ENCODE peak calls at places on chromosomes 16 and 17, in five cellular contexts. W is AG08395; F is CD8-positive, alpha-beta T cell; X is HFF-Myc; H is MM.1S. I is an unnamed sample.
A peak's percentile ranks its signal among the peaks of the same experiment; 100 is the strongest.

GRCh38 chr17:44281570-44281969 is 13.6 kb upstream of the SLC4A1 start:
- DNase-seq in W (no peak), F (no peak), X (no peak), H (no peak), I (no peak)

GRCh38 chr17:53472586-53472985 is 350.1 kb upstream of the KIF2B start:
- DNase-seq in W (no peak), F (no peak), X (no peak), H (no peak), I (no peak)

GRCh38 chr17:59651346-59651745 is 31.7 kb downstream of the CLTC start:
- DNase-seq in W (no peak), F (no peak), X (no peak), H (no peak), I (no peak)

GRCh38 chr17:2369551-2370210 is 31.2 kb downstream of the MNT start:
- DNase-seq in W (no peak), F (no peak), X (no peak), H (no peak), I (no peak)

GRCh38 chr17:61474934-61475333 is 22.7 kb downstream of the TBX4 start:
- DNase-seq in W (no peak), F (no peak), X (no peak), H (no peak), I (no peak)

GRCh38 chr16:23847938-23848337 is 12.2 kb downstream of the PRKCB start:
- DNase-seq in W (no peak), F (peak; percentile 13), X (no peak), H (no peak), I (peak; percentile 76)

GRCh38 chr16:65657051-65657450 is 535.2 kb upstream of the CDH11 start:
- DNase-seq in W (no peak), F (no peak), X (no peak), H (no peak), I (no peak)

GRCh38 chr17:76955191-76955590 is 87.0 kb downstream of the MGAT5B start:
- DNase-seq in W (no peak), F (no peak), X (no peak), H (no peak), I (no peak)

GRCh38 chr16:72939247-72939646 is 108.7 kb downstream of the ZFHX3 start:
- DNase-seq in W (peak; percentile 50), F (no peak), X (no peak), H (no peak), I (no peak)

GRCh38 chr17:81641825-81642489 is 5.0 kb downstream of the TSPAN10 start:
- DNase-seq in W (peak; percentile 92), F (no peak), X (no peak), H (no peak), I (no peak)

GRCh38 chr17:35433075-35433894 is 985 bp upstream of the SLFN12 start:
- DNase-seq in W (peak; percentile 95), F (no peak), X (peak; percentile 99), H (peak; percentile 93), I (no peak)

GRCh38 chr16:28255838-28256237 is 36.5 kb upstream of the SBK1 start:
- DNase-seq in W (no peak), F (no peak), X (no peak), H (no peak), I (no peak)

GRCh38 chr16:14193316-14193871 is 122.3 kb downstream of the MRTFB start:
- DNase-seq in W (no peak), F (no peak), X (no peak), H (peak; percentile 90), I (no peak)

GRCh38 chr17:40333781-40334453 is 24.9 kb downstream of the RARA start:
- DNase-seq in W (no peak), F (no peak), X (no peak), H (no peak), I (no peak)

GRCh38 chr16:58970775-58971174 is 236.7 kb upstream of the GOT2 start:
- DNase-seq in W (peak; percentile 18), F (no peak), X (no peak), H (peak; percentile 63), I (no peak)

GRCh38 chr16:22141746-22142145 is 20.6 kb upstream of the SDR42E2 start:
- DNase-seq in W (peak; percentile 40), F (no peak), X (peak; percentile 5), H (no peak), I (no peak)

GRCh38 chr17:61689610-61690180 is 98.7 kb upstream of the NACA2 start:
- DNase-seq in W (no peak), F (no peak), X (peak; percentile 15), H (no peak), I (no peak)

GRCh38 chr17:57676543-57676942 is 68.6 kb downstream of the CCDC182 start:
- DNase-seq in W (no peak), F (no peak), X (no peak), H (no peak), I (no peak)

GRCh38 chr16:68281368-68282063 is 17.2 kb downstream of the SLC7A6 start:
- DNase-seq in W (no peak), F (no peak), X (no peak), H (no peak), I (no peak)

GRCh38 chr16:75385507-75386152 is 47.7 kb downstream of the CFDP1 start:
- DNase-seq in W (peak; percentile 55), F (no peak), X (peak; percentile 69), H (peak; percentile 34), I (no peak)

GRCh38 chr17:40121886-40122465 is at the start of gene MSL1:
- DNase-seq in W (peak; percentile 96), F (peak; percentile 69), X (no peak), H (peak; percentile 80), I (peak; percentile 94)

GRCh38 chr17:75182319-75182568 is 515 bp downstream of the SUMO2 start:
- DNase-seq in W (no peak), F (no peak), X (no peak), H (no peak), I (no peak)

GRCh38 chr17:8226536-8227237 is 16.3 kb upstream of the AURKB start:
- DNase-seq in W (peak; percentile 75), F (no peak), X (no peak), H (no peak), I (peak; percentile 82)

GRCh38 chr16:88282221-88283041 is 100.3 kb upstream of the ZNF469 start:
- DNase-seq in W (peak; percentile 70), F (no peak), X (no peak), H (no peak), I (no peak)

GRCh38 chr17:42660692-42661345 is 1.7 kb downstream of the TUBG2 start:
- DNase-seq in W (peak; percentile 79), F (no peak), X (no peak), H (no peak), I (no peak)

GRCh38 chr17:7237761-7238417 is 1.4 kb downstream of the PHF23 start:
- DNase-seq in W (peak; percentile 69), F (peak; percentile 50), X (no peak), H (peak; percentile 78), I (peak; percentile 94)

GRCh38 chr17:4465786-4466185 is 32.0 kb downstream of the SPNS3 start:
- DNase-seq in W (no peak), F (no peak), X (no peak), H (no peak), I (no peak)

GRCh38 chr17:74742153-74742515 is 5.1 kb downstream of the RAB37 start:
- DNase-seq in W (no peak), F (no peak), X (no peak), H (peak; percentile 93), I (peak; percentile 90)

GRCh38 chr16:4700997-4701743 is 7.8 kb downstream of the NUDT16L1 start:
- DNase-seq in W (no peak), F (no peak), X (no peak), H (no peak), I (no peak)

GRCh38 chr17:48051278-48051677 is 3.1 kb downstream of the NFE2L1 start:
- DNase-seq in W (no peak), F (no peak), X (no peak), H (no peak), I (no peak)

GRCh38 chr17:38361700-38362465 is 10.2 kb downstream of the SOCS7 start:
- DNase-seq in W (no peak), F (no peak), X (no peak), H (no peak), I (no peak)

GRCh38 chr17:42774066-42774750 is 959 bp downstream of the VPS25 start:
- DNase-seq in W (no peak), F (no peak), X (no peak), H (no peak), I (no peak)

GRCh38 chr16:29806096-29806579 is at the start of gene MAZ:
- DNase-seq in W (no peak), F (no peak), X (no peak), H (peak; percentile 84), I (no peak)

GRCh38 chr17:50129946-50130777 is at the start of gene SAMD14:
- DNase-seq in W (peak; percentile 73), F (no peak), X (no peak), H (no peak), I (no peak)

GRCh38 chr17:19508327-19508867 is 25.3 kb upstream of the SLC47A1 start:
- DNase-seq in W (peak; percentile 17), F (peak; percentile 29), X (no peak), H (no peak), I (peak; percentile 55)

GRCh38 chr16:117381-118365 is 20.8 kb downstream of the NPRL3 start:
- DNase-seq in W (peak; percentile 70), F (peak; percentile 33), X (no peak), H (peak; percentile 36), I (peak; percentile 43)